ENCODE peak calls at places on chromosomes 4 and X, in five cellular contexts. X, J, V, U and A are unnamed samples.

GRCh38 chrX:66833426-66833825 is 194.5 kb upstream of the EDA2R start:
- DNase-seq in U (no peak), X (no peak), J (no peak), V (no peak), A (no peak)

GRCh38 chrX:1165535-1166196 is 46.8 kb downstream of the CRLF2 start:
- DNase-seq in V (no peak), X (no peak), J (peak), U (no peak), A (peak)

GRCh38 chrX:69107231-69107739 is 58.0 kb downstream of the PJA1 start:
- DNase-seq in J (no peak), U (no peak), V (peak), X (no peak), A (peak)

GRCh38 chrX:72258174-72258573 is 18.9 kb downstream of the RPS4X start:
- DNase-seq in V (no peak), U (no peak), J (peak), X (no peak), A (peak)

GRCh38 chrX:134688839-134689238 is 30.6 kb upstream of the PLAC1 start:
- DNase-seq in U (no peak), J (peak), V (no peak), X (no peak), A (peak)

GRCh38 chrX:48468247-48468671 is 1.8 kb downstream of the SLC38A5 start:
- DNase-seq in U (no peak), V (no peak), J (no peak), X (peak), A (no peak)

GRCh38 chr4:125390126-125390525 is 75.4 kb downstream of the FAT4 start:
- DNase-seq in U (no peak), J (peak), X (no peak), V (no peak), A (peak)

GRCh38 chr4:28918871-28919270 is 1801.3 kb upstream of the PCDH7 start:
- DNase-seq in X (no peak), V (no peak), J (no peak), U (no peak), A (no peak)

GRCh38 chrX:54024350-54024749 is 19.9 kb downstream of the PHF8 start:
- DNase-seq in X (no peak), V (no peak), J (no peak), U (no peak), A (no peak)

GRCh38 chr4:39526283-39526682 is 956 bp downstream of the UGDH start:
- DNase-seq in U (no peak), J (no peak), V (no peak), X (no peak), A (no peak)

GRCh38 chr4:102623622-102624021 is 122.5 kb downstream of the NFKB1 start:
- DNase-seq in J (peak), V (peak), X (no peak), U (no peak), A (peak)

GRCh38 chrX:24520472-24520871 is 55.4 kb downstream of the PDK3 start:
- DNase-seq in U (no peak), X (no peak), V (no peak), J (no peak), A (no peak)

GRCh38 chr4:90960840-90961239 is 833.6 kb downstream of the CCSER1 start:
- DNase-seq in J (no peak), X (no peak), V (no peak), U (no peak), A (no peak)
- TF ChIP-seq CTCF in J (no peak), X (no peak), V (peak), U (no peak), A (no peak)

GRCh38 chr4:180840142-180840541 is 1403.1 kb upstream of the TENM3 start:
- DNase-seq in J (no peak), V (peak), X (no peak), U (no peak), A (no peak)
- TF ChIP-seq CTCF in J (no peak), V (peak), X (no peak), U (no peak), A (no peak)

GRCh38 chrX:102126863-102127262 is 1.4 kb downstream of the TCEAL2 start:
- DNase-seq in V (no peak), U (no peak), J (no peak), X (no peak), A (no peak)

DNA sequence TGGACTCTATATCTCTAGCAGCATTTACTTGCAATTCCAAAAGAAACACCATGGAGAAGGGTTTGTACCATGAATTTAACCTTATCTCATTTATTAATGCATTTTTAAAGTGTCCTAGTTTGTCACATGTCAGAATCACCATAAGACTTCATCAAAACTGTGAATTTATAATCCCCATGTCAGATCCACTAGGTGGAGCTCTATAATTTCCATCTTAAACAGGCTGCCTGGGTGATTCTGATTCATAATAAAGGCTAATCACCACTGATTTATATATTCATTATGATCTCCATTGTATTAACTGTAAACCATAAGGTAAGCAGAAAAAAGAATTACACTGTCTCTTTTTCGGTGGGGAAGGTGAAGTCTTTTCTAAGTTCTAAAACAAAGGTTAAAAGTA is 4.0 kb downstream of the TCEAL2 start:
- DNase-seq in J (peak), V (no peak), U (no peak), X (no peak), A (peak)
- TF ChIP-seq CTCF in J (peak), V (peak), U (no peak), X (peak), A (peak)

GRCh38 chr4:47667552-47667951 is 170.3 kb downstream of the CORIN start:
- DNase-seq in X (no peak), V (no peak), U (no peak), J (no peak), A (peak)
- TF ChIP-seq CTCF in X (no peak), V (no peak), U (no peak), J (no peak), A (no peak)

DNA sequence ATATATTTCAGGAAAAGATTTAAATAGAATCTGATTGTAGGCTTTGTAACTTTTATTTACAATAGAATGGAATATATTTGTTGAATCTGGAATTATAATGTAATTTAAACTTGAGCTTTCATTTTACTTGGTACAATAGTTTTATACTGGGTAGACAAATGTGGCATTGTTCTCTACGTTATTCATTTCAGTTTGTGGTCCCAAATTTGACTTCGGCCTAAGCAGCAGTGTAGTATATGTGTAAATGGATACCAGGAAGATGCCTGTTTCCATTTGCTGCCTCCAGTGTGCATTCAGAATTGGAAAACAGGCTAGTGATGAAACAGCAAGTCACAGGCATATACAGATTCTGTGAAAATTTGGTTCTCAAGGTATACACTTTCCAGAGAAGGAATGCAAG is 77.8 kb downstream of the CLDN22 start:
- DNase-seq in X (no peak), J (no peak), V (no peak), U (no peak), A (no peak)
- TF ChIP-seq CTCF in X (no peak), J (no peak), V (no peak), U (no peak), A (no peak)

GRCh38 chr4:109655396-109655795 is 47.8 kb downstream of the CASP6 start:
- DNase-seq in X (no peak), V (no peak), J (no peak), U (no peak), A (no peak)

GRCh38 chr4:109657854-109658253 is 45.4 kb downstream of the CASP6 start:
- DNase-seq in U (no peak), X (no peak), J (no peak), V (no peak), A (no peak)

GRCh38 chr4:109662786-109663185 is 40.5 kb downstream of the CASP6 start:
- DNase-seq in J (no peak), U (no peak), X (no peak), V (no peak), A (no peak)

GRCh38 chr4:109658871-109659410 is 44.3 kb downstream of the CASP6 start:
- DNase-seq in J (peak), X (peak), U (no peak), V (no peak), A (peak)
- TF ChIP-seq CTCF in J (no peak), X (no peak), U (no peak), V (peak), A (no peak)

GRCh38 chrX:10633722-10634121 is 13.3 kb upstream of the MID1 start:
- DNase-seq in V (no peak), J (peak), X (no peak), U (no peak), A (peak)

GRCh38 chrX:10636851-10637250 is 16.5 kb upstream of the MID1 start:
- DNase-seq in X (no peak), U (no peak), J (no peak), V (no peak), A (no peak)

GRCh38 chrX:10631416-10632145 is 11.2 kb upstream of the MID1 start:
- DNase-seq in X (no peak), V (no peak), U (no peak), J (no peak), A (no peak)

GRCh38 chrX:10634681-10635161 is 14.3 kb upstream of the MID1 start:
- DNase-seq in U (no peak), X (no peak), J (peak), V (no peak), A (peak)

DNA sequence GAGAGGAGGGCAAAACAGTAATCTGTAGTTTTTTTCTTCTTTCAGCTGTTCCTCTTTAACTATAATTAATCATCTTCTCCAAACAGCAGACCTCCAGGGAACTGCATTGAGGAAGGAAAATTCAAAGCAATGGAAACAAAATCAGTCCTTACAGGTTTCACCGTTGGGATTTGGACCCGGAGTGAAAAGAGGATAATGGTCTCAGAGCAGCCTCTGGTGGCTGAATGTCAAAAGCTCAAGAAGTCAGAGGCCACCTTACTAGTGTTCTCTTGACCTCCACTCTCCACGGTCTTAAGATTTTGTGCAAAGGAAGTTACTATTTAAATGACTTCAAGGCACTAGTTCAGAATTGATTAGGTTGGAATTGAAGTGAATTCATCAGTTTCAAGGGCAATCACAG is 16.0 kb upstream of the MID1 start:
- DNase-seq in V (peak), X (no peak), U (no peak), J (peak), A (peak)
- TF ChIP-seq CTCF in V (peak), X (no peak), U (peak), J (peak), A (peak)

DNA sequence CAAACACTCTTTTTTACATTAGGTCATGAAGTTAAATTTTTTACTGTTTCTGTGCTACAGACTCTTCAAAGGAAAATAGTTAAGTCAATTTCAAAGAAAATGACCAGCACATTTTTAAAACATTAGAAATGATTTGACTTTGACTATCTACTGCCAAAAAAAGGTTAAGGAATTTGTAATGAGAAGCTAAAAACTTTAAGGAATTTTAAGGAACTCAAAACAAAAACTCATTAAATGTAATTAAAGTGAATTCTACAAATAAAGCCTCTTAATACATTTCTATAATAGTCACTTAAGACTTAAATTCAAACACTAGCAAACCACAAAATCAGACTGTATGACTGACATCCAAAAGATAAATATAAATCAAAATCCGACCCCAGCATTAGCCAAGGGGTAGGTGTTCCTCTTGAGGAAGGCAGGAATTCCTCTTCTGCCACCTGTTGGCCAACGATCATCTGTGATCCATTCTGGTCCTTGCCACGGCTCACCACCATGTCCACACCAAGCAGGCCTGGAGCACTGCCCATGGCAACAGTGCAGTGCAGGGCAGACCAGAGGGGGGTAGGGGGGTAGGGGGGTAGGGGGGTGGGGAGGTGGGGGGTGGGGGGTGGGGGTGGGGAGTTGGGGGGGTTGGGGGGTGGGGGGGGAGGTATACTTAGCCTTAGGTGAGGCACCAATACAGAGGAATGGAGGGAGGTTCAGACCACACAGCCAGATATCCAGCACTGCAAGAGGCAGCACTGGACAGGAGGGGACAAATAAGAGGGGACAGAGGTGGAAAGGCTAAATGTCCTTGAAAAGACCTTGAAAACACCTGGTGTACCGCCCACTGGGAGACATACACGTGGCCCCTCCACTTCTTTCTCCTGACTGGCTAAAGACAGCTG is 287.4 kb downstream of the CHIC1 start:
- DNase-seq in X (peak), J (peak), V (no peak), U (no peak), A (peak)
- TF ChIP-seq CTCF in X (no peak), J (peak), V (peak), U (no peak), A (peak)

DNA sequence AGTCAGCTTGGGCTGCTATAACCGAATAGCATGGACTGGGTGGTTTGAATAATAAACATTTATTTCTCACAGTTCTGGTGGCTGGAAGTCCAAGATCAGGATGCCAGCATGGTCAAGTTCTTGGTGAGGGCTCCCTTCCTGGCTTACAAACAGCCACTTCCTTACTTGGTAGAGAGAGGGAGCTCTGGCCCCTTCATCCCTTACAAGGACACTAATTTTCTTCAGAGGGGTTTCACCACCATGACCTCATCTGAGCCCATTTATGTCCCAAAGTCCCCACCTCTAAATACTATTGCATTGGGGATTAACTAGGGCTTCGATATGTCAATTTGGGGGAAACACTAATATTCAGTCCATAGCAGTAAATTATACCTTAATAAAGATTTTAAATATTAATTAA is 61.8 kb downstream of the CLNK start:
- DNase-seq in V (no peak), X (no peak), J (peak), U (no peak), A (peak)
- TF ChIP-seq CTCF in V (peak), X (no peak), J (peak), U (no peak), A (no peak)

DNA sequence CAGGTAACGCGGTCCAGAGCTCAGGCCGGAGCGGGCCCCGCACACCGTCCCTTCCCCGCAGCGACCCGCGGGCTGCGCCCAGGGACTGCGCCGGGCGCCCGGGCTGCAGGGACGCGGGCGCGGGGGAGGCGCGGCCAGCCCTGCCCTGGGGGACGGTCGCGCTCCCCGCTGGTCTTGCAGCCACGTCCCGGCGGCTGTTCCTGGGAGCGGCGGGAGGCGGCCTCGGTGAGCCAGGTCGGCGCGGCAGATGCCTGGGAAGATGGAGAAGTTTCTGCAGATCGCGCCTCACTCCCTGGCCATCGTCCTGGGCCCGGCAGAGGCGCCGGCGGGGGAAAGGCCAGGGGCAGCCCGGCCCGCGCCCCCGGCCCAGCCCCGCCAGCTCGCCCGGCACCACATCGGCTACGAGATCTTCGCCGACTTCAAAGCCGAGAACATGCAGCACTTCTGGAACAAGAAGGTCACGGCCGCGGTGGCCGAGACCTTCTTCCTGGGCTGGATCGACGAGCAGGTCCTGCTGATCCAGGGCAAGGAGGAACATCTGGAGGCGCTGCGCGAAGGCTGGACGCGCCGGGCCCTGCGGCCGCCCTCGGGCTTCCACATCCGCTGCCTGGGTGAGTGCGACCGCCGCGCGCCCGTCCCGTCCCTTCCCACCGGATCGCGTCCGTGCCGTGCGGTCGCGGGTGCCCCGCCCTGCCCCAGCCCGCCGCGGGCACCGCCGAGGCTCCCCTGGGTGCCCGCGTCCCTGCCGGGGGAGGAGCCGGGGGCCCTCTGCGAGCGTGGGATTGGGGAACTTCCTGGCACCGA is 107.5 kb upstream of the STOX2 start:
- DNase-seq in V (peak), X (no peak), U (no peak), J (peak), A (peak)
- TF ChIP-seq CTCF in V (no peak), X (no peak), U (no peak), J (no peak), A (no peak)